ENCODE peak calls at places on chromosomes 2 and 18, in ten cellular contexts. One of them, this sample, is unnamed. For H3K27me3 and H3K36me3, the result is how much of the 10 kb centered on the place peaks cover.

GRCh38 chr2:215436705-215437570 is 1.1 kb upstream of the FN1 start:
- DNase-seq in brain microvascular endothelial cell: peak
- DNase-seq in HepG2: no peak
- DNase-seq in fibroblast of lung: peak
- DNase-seq in effector memory CD4-positive, alpha-beta T cell: no peak
- DNase-seq in PC-9: peak
- DNase-seq in hepatocyte: peak
- DNase-seq in adrenal gland: peak
- DNase-seq in upper lobe of left lung: no peak
- DNase-seq in uterus: no peak
- DNase-seq in this sample: no peak

GRCh38 chr2:263022-263738 is 652 bp downstream of the SH3YL1 start:
- DNase-seq in brain microvascular endothelial cell: no peak
- DNase-seq in hepatocyte: peak
- DNase-seq in effector memory CD4-positive, alpha-beta T cell: no peak
- DNase-seq in adrenal gland: no peak
- DNase-seq in upper lobe of left lung: peak
- DNase-seq in PC-9: no peak
- DNase-seq in HepG2: no peak
- DNase-seq in fibroblast of lung: no peak
- DNase-seq in uterus: no peak
- DNase-seq in this sample: no peak

GRCh38 chr2:174085781-174086180 is 120.6 kb upstream of the SP3 start:
- DNase-seq in effector memory CD4-positive, alpha-beta T cell: no peak
- DNase-seq in PC-9: no peak
- DNase-seq in adrenal gland: no peak
- DNase-seq in uterus: no peak
- DNase-seq in HepG2: no peak
- DNase-seq in fibroblast of lung: no peak
- DNase-seq in upper lobe of left lung: no peak
- DNase-seq in brain microvascular endothelial cell: no peak
- DNase-seq in hepatocyte: no peak
- DNase-seq in this sample: no peak

GRCh38 chr2:231361701-231362588 is 33.6 kb upstream of the B3GNT7 start:
- DNase-seq in adrenal gland: peak
- DNase-seq in PC-9: no peak
- DNase-seq in hepatocyte: no peak
- DNase-seq in upper lobe of left lung: no peak
- DNase-seq in fibroblast of lung: no peak
- DNase-seq in HepG2: no peak
- DNase-seq in uterus: no peak
- DNase-seq in effector memory CD4-positive, alpha-beta T cell: no peak
- DNase-seq in brain microvascular endothelial cell: no peak
- DNase-seq in this sample: peak

GRCh38 chr2:226439337-226439736 is 360.3 kb downstream of the IRS1 start:
- DNase-seq in effector memory CD4-positive, alpha-beta T cell: no peak
- DNase-seq in upper lobe of left lung: no peak
- DNase-seq in uterus: no peak
- DNase-seq in adrenal gland: no peak
- DNase-seq in hepatocyte: no peak
- DNase-seq in HepG2: no peak
- DNase-seq in fibroblast of lung: peak
- DNase-seq in brain microvascular endothelial cell: no peak
- DNase-seq in PC-9: no peak
- DNase-seq in this sample: no peak

GRCh38 chr2:119476301-119477117 is 44.9 kb downstream of the TMEM37 start:
- DNase-seq in PC-9: peak
- DNase-seq in uterus: no peak
- DNase-seq in HepG2: peak
- DNase-seq in brain microvascular endothelial cell: peak
- DNase-seq in fibroblast of lung: peak
- DNase-seq in hepatocyte: peak
- DNase-seq in upper lobe of left lung: no peak
- DNase-seq in adrenal gland: peak
- DNase-seq in effector memory CD4-positive, alpha-beta T cell: no peak
- DNase-seq in this sample: no peak

GRCh38 chr2:24492283-24493272 is 1.5 kb downstream of the NCOA1 start:
- DNase-seq in fibroblast of lung: peak
- DNase-seq in uterus: no peak
- DNase-seq in hepatocyte: peak
- DNase-seq in HepG2: no peak
- DNase-seq in PC-9: no peak
- DNase-seq in effector memory CD4-positive, alpha-beta T cell: no peak
- DNase-seq in brain microvascular endothelial cell: no peak
- DNase-seq in adrenal gland: peak
- DNase-seq in upper lobe of left lung: no peak
- DNase-seq in this sample: no peak

GRCh38 chr18:41436772-41437171 is 518.3 kb upstream of the PIK3C3 start:
- DNase-seq in PC-9: no peak
- DNase-seq in uterus: no peak
- DNase-seq in adrenal gland: no peak
- DNase-seq in hepatocyte: no peak
- DNase-seq in effector memory CD4-positive, alpha-beta T cell: no peak
- DNase-seq in brain microvascular endothelial cell: no peak
- DNase-seq in HepG2: no peak
- DNase-seq in upper lobe of left lung: no peak
- DNase-seq in fibroblast of lung: no peak
- DNase-seq in this sample: no peak

GRCh38 chr2:17303054-17303453 is 215.2 kb downstream of the RAD51AP2 start:
- DNase-seq in hepatocyte: no peak
- DNase-seq in upper lobe of left lung: no peak
- DNase-seq in effector memory CD4-positive, alpha-beta T cell: no peak
- DNase-seq in brain microvascular endothelial cell: peak
- DNase-seq in uterus: no peak
- DNase-seq in adrenal gland: no peak
- DNase-seq in fibroblast of lung: peak
- DNase-seq in HepG2: no peak
- DNase-seq in PC-9: peak
- DNase-seq in this sample: peak

GRCh38 chr2:119914266-119914665 is 98.6 kb upstream of the EPB41L5 start:
- DNase-seq in uterus: no peak
- DNase-seq in upper lobe of left lung: no peak
- DNase-seq in PC-9: no peak
- DNase-seq in HepG2: no peak
- DNase-seq in hepatocyte: peak
- DNase-seq in brain microvascular endothelial cell: no peak
- DNase-seq in effector memory CD4-positive, alpha-beta T cell: no peak
- DNase-seq in adrenal gland: no peak
- DNase-seq in fibroblast of lung: no peak
- DNase-seq in this sample: no peak

GRCh38 chr2:173886613-173887012 is 78.6 kb downstream of the SP3 start:
- DNase-seq in PC-9: no peak
- DNase-seq in uterus: no peak
- DNase-seq in fibroblast of lung: no peak
- DNase-seq in upper lobe of left lung: no peak
- DNase-seq in adrenal gland: no peak
- DNase-seq in brain microvascular endothelial cell: no peak
- DNase-seq in HepG2: no peak
- DNase-seq in effector memory CD4-positive, alpha-beta T cell: no peak
- DNase-seq in hepatocyte: no peak
- DNase-seq in this sample: no peak

GRCh38 chr18:74496508-74497307 is 545 bp downstream of the CNDP2 start:
- DNase-seq in uterus: peak
- DNase-seq in PC-9: peak
- DNase-seq in effector memory CD4-positive, alpha-beta T cell: no peak
- DNase-seq in fibroblast of lung: peak
- DNase-seq in adrenal gland: peak
- DNase-seq in brain microvascular endothelial cell: peak
- DNase-seq in HepG2: peak
- DNase-seq in upper lobe of left lung: no peak
- DNase-seq in hepatocyte: peak
- DNase-seq in this sample: no peak

GRCh38 chr18:8706545-8706980 is 1.2 kb downstream of the MTCL1 start:
- DNase-seq in HepG2: no peak
- DNase-seq in uterus: no peak
- DNase-seq in fibroblast of lung: no peak
- DNase-seq in upper lobe of left lung: peak
- DNase-seq in brain microvascular endothelial cell: no peak
- DNase-seq in hepatocyte: no peak
- DNase-seq in PC-9: no peak
- DNase-seq in effector memory CD4-positive, alpha-beta T cell: no peak
- DNase-seq in adrenal gland: no peak
- DNase-seq in this sample: no peak

GRCh38 chr2:37350034-37350433 is 5.6 kb downstream of the QPCT start:
- DNase-seq in upper lobe of left lung: no peak
- DNase-seq in hepatocyte: peak
- DNase-seq in HepG2: peak
- DNase-seq in effector memory CD4-positive, alpha-beta T cell: no peak
- DNase-seq in fibroblast of lung: peak
- DNase-seq in adrenal gland: peak
- DNase-seq in brain microvascular endothelial cell: no peak
- DNase-seq in uterus: no peak
- DNase-seq in PC-9: peak
- DNase-seq in this sample: no peak

GRCh38 chr2:37350917-37351316 is 6.5 kb downstream of the QPCT start:
- DNase-seq in fibroblast of lung: no peak
- DNase-seq in HepG2: peak
- DNase-seq in upper lobe of left lung: no peak
- DNase-seq in brain microvascular endothelial cell: no peak
- DNase-seq in PC-9: no peak
- DNase-seq in uterus: no peak
- DNase-seq in hepatocyte: no peak
- DNase-seq in adrenal gland: no peak
- DNase-seq in effector memory CD4-positive, alpha-beta T cell: no peak
- DNase-seq in this sample: no peak

GRCh38 chr2:37348155-37348554 is 3.7 kb downstream of the QPCT start:
- DNase-seq in PC-9: no peak
- DNase-seq in hepatocyte: no peak
- DNase-seq in brain microvascular endothelial cell: no peak
- DNase-seq in fibroblast of lung: no peak
- DNase-seq in upper lobe of left lung: no peak
- DNase-seq in HepG2: no peak
- DNase-seq in effector memory CD4-positive, alpha-beta T cell: no peak
- DNase-seq in uterus: no peak
- DNase-seq in adrenal gland: no peak
- DNase-seq in this sample: no peak

GRCh38 chr2:37344453-37345361 is at the start of gene QPCT:
- DNase-seq in adrenal gland: peak
- DNase-seq in HepG2: no peak
- DNase-seq in brain microvascular endothelial cell: peak
- DNase-seq in hepatocyte: no peak
- DNase-seq in effector memory CD4-positive, alpha-beta T cell: peak
- DNase-seq in PC-9: peak
- DNase-seq in uterus: peak
- DNase-seq in fibroblast of lung: peak
- DNase-seq in upper lobe of left lung: peak
- DNase-seq in this sample: no peak

DNA sequence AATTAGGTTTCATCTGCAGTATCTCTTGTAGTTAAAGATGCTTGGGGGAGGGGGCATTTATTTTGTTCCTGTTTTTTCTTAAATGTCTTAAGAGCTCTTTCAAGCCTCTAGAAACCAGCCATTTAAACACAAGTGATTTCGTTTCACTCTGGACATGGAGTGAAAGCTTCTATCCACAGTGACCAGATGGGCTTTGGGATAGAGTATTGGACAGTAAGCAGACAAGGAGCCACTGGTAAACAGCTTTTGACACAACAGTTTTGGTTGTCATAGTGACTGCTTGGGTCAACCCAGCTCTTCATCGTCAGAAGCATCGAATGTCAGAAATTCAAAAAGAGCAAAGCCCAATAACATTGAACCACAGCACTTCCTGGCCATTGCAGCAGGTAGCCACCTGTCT is 4.9 kb downstream of the QPCT start:
- DNase-seq in PC-9: no peak
- DNase-seq in brain microvascular endothelial cell: no peak
- DNase-seq in uterus: no peak
- DNase-seq in upper lobe of left lung: no peak
- DNase-seq in fibroblast of lung: no peak
- DNase-seq in adrenal gland: no peak
- DNase-seq in HepG2: peak
- DNase-seq in effector memory CD4-positive, alpha-beta T cell: no peak
- DNase-seq in hepatocyte: no peak
- DNase-seq in this sample: no peak
- H3K27me3 ChIP-seq in PC-9: under half
- H3K27me3 ChIP-seq in brain microvascular endothelial cell: under half
- H3K27me3 ChIP-seq in uterus: under half
- H3K27me3 ChIP-seq in upper lobe of left lung: under half
- H3K27me3 ChIP-seq in fibroblast of lung: under half
- H3K27me3 ChIP-seq in adrenal gland: under half
- H3K27me3 ChIP-seq in HepG2: under half
- H3K27me3 ChIP-seq in effector memory CD4-positive, alpha-beta T cell: under half
- H3K27me3 ChIP-seq in hepatocyte: under half
- H3K27me3 ChIP-seq in this sample: under half

GRCh38 chr2:26279886-26280285 is 35.1 kb downstream of the HADHB start:
- DNase-seq in PC-9: no peak
- DNase-seq in adrenal gland: no peak
- DNase-seq in upper lobe of left lung: no peak
- DNase-seq in fibroblast of lung: no peak
- DNase-seq in effector memory CD4-positive, alpha-beta T cell: no peak
- DNase-seq in uterus: no peak
- DNase-seq in brain microvascular endothelial cell: no peak
- DNase-seq in HepG2: no peak
- DNase-seq in hepatocyte: no peak
- DNase-seq in this sample: no peak
- H3K36me3 ChIP-seq in PC-9: under half
- H3K36me3 ChIP-seq in adrenal gland: under half
- H3K36me3 ChIP-seq in upper lobe of left lung: half or more
- H3K36me3 ChIP-seq in fibroblast of lung: under half
- H3K36me3 ChIP-seq in effector memory CD4-positive, alpha-beta T cell: half or more
- H3K36me3 ChIP-seq in uterus: under half
- H3K36me3 ChIP-seq in brain microvascular endothelial cell: under half
- H3K36me3 ChIP-seq in HepG2: half or more
- H3K36me3 ChIP-seq in hepatocyte: under half
- H3K36me3 ChIP-seq in this sample: half or more

GRCh38 chr18:22560797-22561196 is 143.1 kb upstream of the CTAGE1 start:
- DNase-seq in HepG2: no peak
- DNase-seq in uterus: no peak
- DNase-seq in brain microvascular endothelial cell: no peak
- DNase-seq in adrenal gland: no peak
- DNase-seq in fibroblast of lung: no peak
- DNase-seq in PC-9: no peak
- DNase-seq in upper lobe of left lung: no peak
- DNase-seq in hepatocyte: no peak
- DNase-seq in effector memory CD4-positive, alpha-beta T cell: no peak
- DNase-seq in this sample: no peak
- H3K4me3 ChIP-seq in HepG2: no peak
- H3K4me3 ChIP-seq in uterus: no peak
- H3K4me3 ChIP-seq in brain microvascular endothelial cell: no peak
- H3K4me3 ChIP-seq in adrenal gland: peak
- H3K4me3 ChIP-seq in fibroblast of lung: no peak
- H3K4me3 ChIP-seq in PC-9: no peak
- H3K4me3 ChIP-seq in upper lobe of left lung: no peak
- H3K4me3 ChIP-seq in hepatocyte: peak
- H3K4me3 ChIP-seq in effector memory CD4-positive, alpha-beta T cell: no peak
- H3K4me3 ChIP-seq in this sample: no peak

DNA sequence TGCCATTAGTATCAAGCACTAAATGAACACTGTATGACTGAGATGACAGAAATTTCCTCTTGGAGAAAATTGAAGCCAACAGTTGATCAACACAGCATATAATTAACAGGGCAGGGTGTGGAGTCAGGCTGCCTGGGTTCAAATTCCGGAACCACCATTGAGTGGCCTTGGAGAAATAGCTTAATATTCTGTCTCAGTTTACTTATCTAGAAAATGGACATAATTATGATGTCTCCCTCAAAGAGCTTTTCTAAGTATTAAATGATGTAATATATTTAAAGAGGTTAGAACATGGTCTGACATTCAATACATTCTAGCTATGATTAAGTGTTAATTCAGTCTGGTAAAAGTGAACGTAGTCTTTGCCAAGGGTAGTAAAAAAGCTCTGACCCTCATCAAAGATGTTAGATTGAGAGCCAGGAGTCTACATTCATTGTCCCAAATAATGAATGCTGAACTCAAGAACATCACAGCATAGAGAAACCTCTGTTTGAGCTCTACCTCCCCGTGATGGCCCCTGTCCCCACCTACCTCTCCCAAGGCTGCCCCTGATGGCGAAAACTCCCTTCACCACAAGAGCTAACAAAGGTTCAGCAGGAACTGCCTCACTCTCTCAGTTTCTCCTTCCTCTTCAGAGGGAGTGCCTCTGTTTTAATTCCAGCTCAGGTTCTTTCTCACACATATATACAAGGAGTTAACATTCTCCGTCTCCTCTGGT is 2.7 kb upstream of the VWA3B start:
- DNase-seq in hepatocyte: no peak
- DNase-seq in upper lobe of left lung: no peak
- DNase-seq in HepG2: peak
- DNase-seq in adrenal gland: no peak
- DNase-seq in fibroblast of lung: no peak
- DNase-seq in PC-9: no peak
- DNase-seq in effector memory CD4-positive, alpha-beta T cell: no peak
- DNase-seq in uterus: no peak
- DNase-seq in brain microvascular endothelial cell: no peak
- DNase-seq in this sample: no peak
- H3K27me3 ChIP-seq in hepatocyte: under half
- H3K27me3 ChIP-seq in upper lobe of left lung: under half
- H3K27me3 ChIP-seq in HepG2: under half
- H3K27me3 ChIP-seq in adrenal gland: under half
- H3K27me3 ChIP-seq in fibroblast of lung: under half
- H3K27me3 ChIP-seq in PC-9: under half
- H3K27me3 ChIP-seq in effector memory CD4-positive, alpha-beta T cell: under half
- H3K27me3 ChIP-seq in uterus: under half
- H3K27me3 ChIP-seq in brain microvascular endothelial cell: under half
- H3K27me3 ChIP-seq in this sample: under half